ENCODE peak calls at places on chromosomes 7 and 10, in four cellular contexts. One of them, this sample, is unnamed.

GRCh38 chr10:130659528-130659927 is 523.3 kb downstream of the GLRX3 start:
- DNase-seq in GM23338: no peak
- DNase-seq in PC-3: no peak
- DNase-seq in SK-N-SH: no peak
- DNase-seq in this sample: no peak

GRCh38 chr10:123847686-123848432 is 43.7 kb downstream of the CPXM2 start:
- DNase-seq in SK-N-SH: peak
- DNase-seq in GM23338: no peak
- DNase-seq in PC-3: no peak
- DNase-seq in this sample: peak

GRCh38 chr7:15113752-15114151 is 211.2 kb upstream of the DGKB start:
- DNase-seq in SK-N-SH: no peak
- DNase-seq in PC-3: peak
- DNase-seq in GM23338: no peak
- DNase-seq in this sample: no peak

GRCh38 chr10:57696641-57697040 is 571.1 kb downstream of the IPMK start:
- DNase-seq in PC-3: peak
- DNase-seq in GM23338: no peak
- DNase-seq in SK-N-SH: no peak
- DNase-seq in this sample: peak

GRCh38 chr7:114818501-114818900 is 103.4 kb upstream of the MDFIC start:
- DNase-seq in PC-3: peak
- DNase-seq in SK-N-SH: no peak
- DNase-seq in GM23338: no peak
- DNase-seq in this sample: peak

GRCh38 chr10:30014511-30014910 is 44.9 kb downstream of the JCAD start:
- DNase-seq in PC-3: no peak
- DNase-seq in SK-N-SH: no peak
- DNase-seq in GM23338: no peak
- DNase-seq in this sample: no peak

GRCh38 chr7:84092207-84092606 is 102.4 kb downstream of the SEMA3A start:
- DNase-seq in PC-3: peak
- DNase-seq in SK-N-SH: no peak
- DNase-seq in GM23338: no peak
- DNase-seq in this sample: no peak

GRCh38 chr10:104122273-104123107 is 519 bp downstream of the SFR1 start:
- DNase-seq in PC-3: no peak
- DNase-seq in SK-N-SH: no peak
- DNase-seq in GM23338: peak
- DNase-seq in this sample: peak

GRCh38 chr7:3805151-3805550 is 504.1 kb downstream of the SDK1 start:
- DNase-seq in GM23338: no peak
- DNase-seq in PC-3: peak
- DNase-seq in SK-N-SH: no peak
- DNase-seq in this sample: no peak

DNA sequence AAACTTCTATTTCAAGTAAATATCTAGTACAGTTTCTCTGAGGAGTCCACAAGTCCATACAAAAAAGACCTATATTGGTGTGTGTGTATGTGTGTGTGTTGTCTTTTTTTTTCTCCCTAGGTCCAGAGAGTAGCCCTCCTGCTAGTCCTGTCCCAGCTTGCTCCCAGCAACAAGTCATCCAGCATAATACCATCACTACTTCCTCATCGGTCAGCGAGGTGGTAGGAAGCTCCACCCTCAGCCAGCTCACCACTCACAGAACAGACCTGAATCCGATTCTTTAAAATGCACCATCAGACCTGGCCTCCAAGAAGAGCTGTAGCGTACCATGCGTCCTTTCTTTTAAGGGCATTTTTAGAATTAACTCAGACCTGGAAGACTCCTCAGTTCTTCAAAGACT is 139.1 kb downstream of the TRIL start:
- DNase-seq in SK-N-SH: no peak
- DNase-seq in PC-3: no peak
- DNase-seq in GM23338: no peak
- DNase-seq in this sample: no peak
- H2AFZ ChIP-seq in SK-N-SH: no peak
- H2AFZ ChIP-seq in PC-3: no peak
- H2AFZ ChIP-seq in GM23338: no peak
- H2AFZ ChIP-seq in this sample: no peak

GRCh38 chr10:87973635-87974034 is 110.2 kb downstream of the PTEN start:
- DNase-seq in GM23338: peak
- DNase-seq in PC-3: no peak
- DNase-seq in SK-N-SH: no peak
- DNase-seq in this sample: no peak

GRCh38 chr10:87976101-87976743 is 112.8 kb downstream of the PTEN start:
- DNase-seq in PC-3: no peak
- DNase-seq in SK-N-SH: no peak
- DNase-seq in GM23338: no peak
- DNase-seq in this sample: no peak

GRCh38 chr10:87974769-87975168 is 111.3 kb downstream of the PTEN start:
- DNase-seq in SK-N-SH: no peak
- DNase-seq in GM23338: peak
- DNase-seq in PC-3: no peak
- DNase-seq in this sample: no peak

GRCh38 chr10:87978166-87978565 is 114.7 kb downstream of the PTEN start:
- DNase-seq in GM23338: no peak
- DNase-seq in PC-3: no peak
- DNase-seq in SK-N-SH: no peak
- DNase-seq in this sample: no peak

DNA sequence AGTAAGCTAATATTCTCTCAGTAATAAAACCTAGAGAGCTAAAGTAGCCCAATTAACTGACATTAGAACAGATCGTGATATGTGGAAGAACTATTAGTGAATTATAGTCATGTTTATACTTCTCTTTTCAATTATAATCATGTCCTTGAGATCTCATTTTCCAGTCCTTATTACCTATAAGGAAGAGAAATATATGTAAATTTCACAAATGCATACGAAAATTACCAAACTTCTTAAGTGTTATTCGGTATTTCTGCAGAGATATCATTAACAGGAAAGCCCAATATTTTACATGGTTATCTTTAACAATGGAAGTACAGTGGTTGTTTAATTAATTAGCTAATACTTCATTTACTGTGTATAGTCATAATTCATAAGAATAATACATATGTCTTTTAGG is 110.7 kb downstream of the PTEN start:
- DNase-seq in GM23338: no peak
- DNase-seq in PC-3: no peak
- DNase-seq in SK-N-SH: no peak
- DNase-seq in this sample: no peak
- H3K4me2 ChIP-seq in GM23338: peak
- H3K4me2 ChIP-seq in PC-3: no peak
- H3K4me2 ChIP-seq in SK-N-SH: no peak
- H3K4me2 ChIP-seq in this sample: no peak

GRCh38 chr10:73758704-73759511 is 14.7 kb downstream of the SEC24C start:
- DNase-seq in PC-3: no peak
- DNase-seq in GM23338: no peak
- DNase-seq in SK-N-SH: no peak
- DNase-seq in this sample: no peak
- H2AFZ ChIP-seq in PC-3: no peak
- H2AFZ ChIP-seq in GM23338: no peak
- H2AFZ ChIP-seq in SK-N-SH: no peak
- H2AFZ ChIP-seq in this sample: no peak

GRCh38 chr7:108454674-108455523 is 1.3 kb downstream of the NRCAM start:
- DNase-seq in PC-3: no peak
- DNase-seq in SK-N-SH: peak
- DNase-seq in GM23338: peak
- DNase-seq in this sample: peak

GRCh38 chr7:108455524-108455832 is 758 bp downstream of the NRCAM start:
- DNase-seq in SK-N-SH: no peak
- DNase-seq in GM23338: no peak
- DNase-seq in PC-3: no peak
- DNase-seq in this sample: no peak

GRCh38 chr7:108453320-108453719 is 2.9 kb downstream of the NRCAM start:
- DNase-seq in PC-3: no peak
- DNase-seq in SK-N-SH: no peak
- DNase-seq in GM23338: no peak
- DNase-seq in this sample: no peak

GRCh38 chr7:108452707-108453106 is 3.5 kb downstream of the NRCAM start:
- DNase-seq in GM23338: peak
- DNase-seq in SK-N-SH: peak
- DNase-seq in PC-3: peak
- DNase-seq in this sample: peak

DNA sequence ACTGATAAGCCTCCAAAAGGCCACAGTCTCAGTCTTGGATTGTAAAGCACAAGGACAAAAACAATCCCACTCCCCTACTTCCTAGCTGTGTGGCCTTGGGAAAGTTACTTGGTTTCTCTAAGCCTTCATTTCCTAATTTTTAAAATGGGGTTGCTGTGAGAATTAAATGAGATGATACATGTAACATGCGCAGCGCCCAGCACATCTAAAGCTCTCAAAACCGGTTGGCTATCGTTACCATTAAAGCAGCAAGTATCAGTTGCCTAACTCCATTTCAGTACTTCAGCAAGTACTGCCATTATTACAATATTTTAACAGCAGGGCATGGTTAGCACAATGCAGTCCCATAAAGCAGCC is 1.9 kb downstream of the NRCAM start:
- DNase-seq in GM23338: no peak
- DNase-seq in PC-3: no peak
- DNase-seq in SK-N-SH: no peak
- DNase-seq in this sample: no peak
- H3K4me2 ChIP-seq in GM23338: peak
- H3K4me2 ChIP-seq in PC-3: no peak
- H3K4me2 ChIP-seq in SK-N-SH: peak
- H3K4me2 ChIP-seq in this sample: no peak

GRCh38 chr7:147400926-147401325 is 1189.6 kb upstream of the C7orf33 start:
- DNase-seq in PC-3: no peak
- DNase-seq in GM23338: no peak
- DNase-seq in SK-N-SH: no peak
- DNase-seq in this sample: no peak
- H2AFZ ChIP-seq in PC-3: no peak
- H2AFZ ChIP-seq in GM23338: no peak
- H2AFZ ChIP-seq in SK-N-SH: no peak
- H2AFZ ChIP-seq in this sample: no peak

GRCh38 chr10:22630229-22631174 is 83.9 kb downstream of the PIP4K2A start:
- DNase-seq in PC-3: no peak
- DNase-seq in SK-N-SH: no peak
- DNase-seq in GM23338: no peak
- DNase-seq in this sample: no peak
- H3K4me2 ChIP-seq in PC-3: no peak
- H3K4me2 ChIP-seq in SK-N-SH: no peak
- H3K4me2 ChIP-seq in GM23338: peak
- H3K4me2 ChIP-seq in this sample: no peak

DNA sequence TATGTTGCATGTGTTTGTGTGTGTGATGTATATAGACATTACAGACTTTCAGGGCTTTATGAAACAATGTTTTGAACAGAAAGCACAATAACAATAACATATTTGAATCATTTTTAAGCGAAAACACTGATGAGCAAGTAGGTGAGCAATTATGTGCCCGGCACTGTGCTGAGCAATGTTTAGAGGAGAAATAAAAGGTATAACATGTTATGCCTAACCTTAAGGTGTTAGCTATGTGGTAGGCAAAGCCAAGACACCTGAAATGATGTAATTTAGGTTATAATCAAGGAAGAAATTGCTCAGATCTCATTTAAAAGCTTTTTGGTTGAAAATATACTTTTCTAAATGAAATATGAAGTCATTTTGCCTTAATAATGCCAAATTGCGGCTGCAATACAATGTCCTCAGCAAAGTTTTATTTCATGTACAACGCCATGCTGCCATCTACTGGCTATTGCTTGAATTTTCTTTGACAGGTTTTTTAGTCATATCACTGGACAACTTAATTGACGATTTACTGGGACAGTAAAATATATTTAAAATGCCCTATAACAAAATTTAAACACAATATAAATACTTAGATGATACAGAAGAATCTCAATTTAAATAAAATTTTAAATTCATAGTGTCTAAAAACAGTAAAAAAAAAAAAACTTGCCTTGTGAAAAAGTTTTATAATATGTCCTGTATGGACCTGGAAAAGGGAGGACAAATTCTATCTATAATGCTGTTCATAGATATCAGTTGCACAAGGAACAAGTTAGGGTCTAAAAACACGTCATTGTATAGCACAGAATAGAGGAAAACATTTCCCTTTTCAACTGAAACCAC is 131.1 kb upstream of the CDK1 start:
- DNase-seq in SK-N-SH: peak
- DNase-seq in GM23338: peak
- DNase-seq in PC-3: peak
- DNase-seq in this sample: peak
- H2AFZ ChIP-seq in SK-N-SH: no peak
- H2AFZ ChIP-seq in GM23338: no peak
- H2AFZ ChIP-seq in PC-3: peak
- H2AFZ ChIP-seq in this sample: no peak

GRCh38 chr7:142563470-142563869 is 185.8 kb upstream of the PRSS1 start:
- DNase-seq in GM23338: no peak
- DNase-seq in SK-N-SH: no peak
- DNase-seq in PC-3: peak
- DNase-seq in this sample: no peak
- H3K4me2 ChIP-seq in GM23338: no peak
- H3K4me2 ChIP-seq in SK-N-SH: peak
- H3K4me2 ChIP-seq in PC-3: no peak
- H3K4me2 ChIP-seq in this sample: no peak

This sample was measured in trophoblast cell.